ENCODE peak calls at places on chromosomes 12 and 14, in nine cellular contexts. U is AG10803, G is astrocyte of the spinal cord, P is A549, W is foreskin fibroblast, C is fibroblast of the aortic adventitia, R is GM12865, I is kidney epithelial cell, B is stomach. E is an unnamed sample.

GRCh38 chr12:28235017-28235416 is 44.8 kb downstream of the CCDC91 start:
- DNase-seq in C (no peak), G (no peak), R (no peak), W (no peak), B (no peak), P (no peak), I (no peak), U (no peak), E (no peak)

GRCh38 chr14:94728950-94729349 is 41.0 kb downstream of the GSC start:
- DNase-seq in C (no peak), R (no peak), W (no peak), P (no peak), B (no peak), I (no peak), G (no peak), U (no peak), E (no peak)

GRCh38 chr12:108307006-108307405 is 32.1 kb downstream of the CMKLR1 start:
- DNase-seq in G (peak; percentile 59), P (no peak), C (peak; percentile 4), W (peak; percentile 49), U (peak; percentile 93), B (no peak), R (peak; percentile 63), I (no peak), E (peak; percentile 32)

GRCh38 chr14:95072310-95072709 is 85.0 kb downstream of the DICER1 start:
- DNase-seq in I (no peak), W (no peak), U (no peak), P (no peak), B (no peak), G (no peak), C (no peak), R (no peak), E (no peak)

GRCh38 chr14:65261425-65261920 is 151.1 kb upstream of the FUT8 start:
- DNase-seq in W (peak; percentile 57), U (peak; percentile 45), B (no peak), G (no peak), P (no peak), R (no peak), I (no peak), C (peak; percentile 36), E (no peak)

GRCh38 chr12:57830393-57830792 is 11.9 kb upstream of the AVIL start:
- DNase-seq in C (no peak), R (no peak), W (no peak), U (no peak), B (no peak), I (no peak), P (no peak), G (no peak), E (no peak)

GRCh38 chr14:51869426-51870113 is 9.2 kb downstream of the GNG2 start:
- DNase-seq in B (no peak), W (no peak), G (no peak), U (no peak), P (no peak), I (no peak), R (peak; percentile 66), C (no peak), E (no peak)

GRCh38 chr12:116601524-116601923 is 42.3 kb downstream of the MAP1LC3B2 start:
- DNase-seq in P (no peak), B (no peak), W (peak; percentile 55), G (no peak), R (no peak), C (peak; percentile 34), U (peak; percentile 30), I (no peak), E (no peak)

GRCh38 chr12:98939350-98939749 is 294.3 kb downstream of the APAF1 start:
- DNase-seq in P (no peak), W (peak; percentile 8), I (no peak), R (peak; percentile 6), U (peak; percentile 75), C (peak; percentile 50), B (no peak), G (peak; percentile 67), E (peak; percentile 42)

GRCh38 chr14:35384386-35385041 is 20.0 kb downstream of the NFKBIA start:
- DNase-seq in U (peak; percentile 94), C (peak; percentile 98), W (peak; percentile 96), R (no peak), B (no peak), G (peak; percentile 96), P (no peak), I (no peak), E (peak; percentile 96)

DNA sequence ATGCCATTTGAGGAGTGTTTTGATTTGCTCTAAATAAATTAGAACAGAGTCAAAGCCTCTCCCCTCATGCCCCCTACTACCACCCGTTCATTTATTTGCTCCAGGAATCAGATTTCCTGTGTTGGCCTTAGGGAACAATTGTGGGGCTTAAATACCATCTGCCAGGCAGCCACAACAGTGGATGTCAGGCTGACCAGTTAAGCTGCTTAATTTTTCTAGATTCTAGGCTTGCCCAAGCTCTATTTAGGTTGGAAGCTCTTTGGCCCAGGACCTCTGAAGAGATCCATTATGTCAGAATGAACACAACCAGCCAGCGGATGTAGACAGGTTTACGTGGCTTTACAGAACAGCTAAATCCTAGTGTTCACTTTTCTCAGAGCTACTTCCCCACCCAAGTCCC is 1.0 kb upstream of the TIMELESS start:
- DNase-seq in W (no peak), C (no peak), P (no peak), U (no peak), B (no peak), R (no peak), I (no peak), G (no peak), E (no peak)
- TF ChIP-seq CTCF in W (no peak), C (no peak), P (no peak), U (no peak), B (no peak), R (no peak), I (no peak), G (no peak), E (no peak)

DNA sequence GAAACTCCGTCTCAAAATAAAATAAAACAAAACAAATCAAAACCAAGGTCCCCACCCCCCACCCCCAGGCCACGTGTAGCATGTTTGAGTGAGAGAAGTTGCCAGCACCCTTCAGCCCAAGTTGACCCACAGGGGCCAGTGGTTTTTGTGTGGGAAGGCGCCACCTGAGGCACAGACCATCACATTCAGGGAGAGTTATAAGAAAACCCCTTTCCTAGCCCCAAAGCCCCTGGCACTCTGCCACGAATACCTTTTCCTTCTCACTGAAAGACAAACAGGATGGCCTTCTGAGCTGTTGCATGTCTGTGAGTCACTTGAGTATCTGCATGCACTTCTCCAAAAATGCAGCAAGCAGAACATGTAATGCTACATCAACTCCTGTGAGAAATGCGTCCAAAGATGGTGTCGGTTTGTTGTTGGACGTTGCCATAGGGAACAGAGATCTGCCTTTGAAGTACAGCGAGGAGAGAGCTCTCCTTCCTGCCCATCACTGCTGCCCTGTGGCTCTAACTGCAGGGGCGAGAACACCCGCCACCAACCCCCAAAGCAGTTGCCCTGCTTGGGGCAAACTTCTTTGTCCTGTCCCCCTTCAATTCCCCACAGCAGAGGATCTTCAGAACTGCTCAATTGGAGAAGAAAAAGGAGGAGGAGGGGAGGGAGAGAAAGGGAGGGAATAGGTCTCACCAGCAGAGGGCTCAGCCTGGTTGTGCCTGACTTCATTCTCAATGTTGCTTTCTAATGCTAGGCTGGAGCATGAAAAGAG is 2.7 kb upstream of the TRAF3 start:
- DNase-seq in R (peak; percentile 95), B (peak; percentile 57), P (peak; percentile 86), I (no peak), G (peak; percentile 82), C (peak; percentile 83), W (peak; percentile 65), U (peak; percentile 70), E (peak; percentile 84)
- H3K4me3 ChIP-seq in R (peak overlapping the region; percentile 21), B (no peak overlapping the region), P (no peak overlapping the region), I (no peak overlapping the region), G (no peak overlapping the region), C (no peak overlapping the region), W (no peak overlapping the region), U (no peak overlapping the region), E (no peak overlapping the region)

GRCh38 chr14:100146548-100147091 is 12.8 kb downstream of the DEGS2 start:
- DNase-seq in P (no peak), W (no peak), G (no peak), I (no peak), U (no peak), R (no peak), C (no peak), B (no peak), E (no peak)
- TF ChIP-seq CTCF in P (no peak), W (no peak), G (no peak), I (no peak), U (no peak), R (peak; percentile 19), C (no peak), B (no peak), E (no peak)

GRCh38 chr12:8912910-8913309 is 1.4 kb upstream of the PHC1 start:
- DNase-seq in C (no peak), I (no peak), P (peak; percentile 36), U (no peak), W (no peak), B (peak; percentile 32), R (peak; percentile 26), G (no peak), E (no peak)
- H3K4me3 ChIP-seq in C (peak overlapping the region; percentile 15), I (no peak overlapping the region), P (no peak overlapping the region), U (no peak overlapping the region), W (no peak overlapping the region), B (no peak overlapping the region), R (no peak overlapping the region), G (no peak overlapping the region), E (no peak overlapping the region)

GRCh38 chr12:22635812-22636211 is 10.8 kb downstream of the ETNK1 start:
- DNase-seq in I (no peak), R (no peak), U (peak; percentile 31), P (no peak), G (no peak), B (no peak), C (peak; percentile 63), W (no peak), E (peak; percentile 39)
- TF ChIP-seq CTCF in I (no peak), R (no peak), U (no peak), P (no peak), G (no peak), B (no peak), C (no peak), W (no peak), E (no peak)

GRCh38 chr14:102184678-102185040 is 45.0 kb downstream of the WDR20 start:
- DNase-seq in R (no peak), B (no peak), U (no peak), P (no peak), G (no peak), C (no peak), I (no peak), W (no peak), E (no peak)
- H3K4me3 ChIP-seq in R (no peak overlapping the region), B (no peak overlapping the region), U (no peak overlapping the region), P (no peak overlapping the region), G (no peak overlapping the region), C (no peak overlapping the region), I (no peak overlapping the region), W (no peak overlapping the region), E (no peak overlapping the region)